ENCODE peak calls at places on chromosomes 16 and 17, in four cellular contexts. D is H9, I is IMR-90, S is H1. H is an unnamed sample.
A peak's percentile ranks its signal among the peaks of the same experiment; 100 is the strongest.

GRCh38 chr17:80730739-80731138 is 186.1 kb downstream of the RPTOR start:
- DNase-seq in I (no peak), S (no peak), D (no peak), H (no peak)

GRCh38 chr16:30186782-30187555 is 3.6 kb downstream of the CORO1A start:
- DNase-seq in I (no peak), D (peak; percentile 78), S (peak; percentile 94), H (peak; percentile 64)

GRCh38 chr17:73419896-73420295 is 108.1 kb upstream of the CDC42EP4 start:
- DNase-seq in S (no peak), I (peak; percentile 4), D (no peak), H (no peak)

GRCh38 chr17:15384142-15384803 is 42.9 kb upstream of the TEKT3 start:
- DNase-seq in D (no peak), S (no peak), I (peak; percentile 25), H (no peak)

GRCh38 chr17:78875738-78876597 is 27.0 kb downstream of the CEP295NL start:
- DNase-seq in S (no peak), I (peak; percentile 47), D (no peak), H (no peak)

GRCh38 chr17:56928586-56928985 is 14.7 kb upstream of the TRIM25 start:
- DNase-seq in I (no peak), D (no peak), S (no peak), H (no peak)

GRCh38 chr17:17269926-17270773 is 10.9 kb downstream of the COPS3 start:
- DNase-seq in I (no peak), S (peak; percentile 57), D (peak; percentile 60), H (peak; percentile 46)

GRCh38 chr17:44086364-44087311 is 16.1 kb downstream of the G6PC3 start:
- DNase-seq in S (no peak), D (peak; percentile 89), I (peak; percentile 98), H (peak; percentile 97)

GRCh38 chr17:72173475-72174116 is 52.8 kb downstream of the SOX9 start:
- DNase-seq in S (no peak), D (no peak), I (peak; percentile 31), H (no peak)

GRCh38 chr16:68752602-68753001 is 15.5 kb downstream of the CDH1 start:
- DNase-seq in I (no peak), D (no peak), S (no peak), H (peak; percentile 33)

GRCh38 chr16:11198817-11199216 is 57.2 kb downstream of the SOCS1 start:
- DNase-seq in I (no peak), S (no peak), D (no peak), H (no peak)

GRCh38 chr17:66950886-66951604 is 13.5 kb upstream of the CACNG4 start:
- DNase-seq in I (no peak), D (no peak), S (no peak), H (peak; percentile 27)

GRCh38 chr17:69122065-69122464 is 19.6 kb downstream of the ABCA6 start:
- DNase-seq in S (no peak), D (no peak), I (no peak), H (no peak)

GRCh38 chr16:86050111-86050510 is 151.1 kb downstream of the IRF8 start:
- DNase-seq in I (no peak), D (no peak), S (no peak), H (no peak)

GRCh38 chr16:79339863-79340262 is 260.7 kb downstream of the MAF start:
- DNase-seq in S (no peak), I (no peak), D (no peak), H (no peak)

GRCh38 chr16:79337906-79338305 is 262.6 kb downstream of the MAF start:
- DNase-seq in D (no peak), S (no peak), I (no peak), H (no peak)

GRCh38 chr16:79331064-79331463 is 269.5 kb downstream of the MAF start:
- DNase-seq in S (no peak), D (no peak), I (no peak), H (no peak)

GRCh38 chr16:79334127-79334526 is 266.4 kb downstream of the MAF start:
- DNase-seq in S (peak; percentile 82), I (no peak), D (peak; percentile 46), H (peak; percentile 26)

GRCh38 chr16:79336437-79337229 is 263.9 kb downstream of the MAF start:
- DNase-seq in S (no peak), D (no peak), I (no peak), H (no peak)
- H4K5ac ChIP-seq in S (no peak overlapping the region), D (no peak overlapping the region), I (no peak overlapping the region), H (no peak overlapping the region)

GRCh38 chr17:41178843-41179616 is 1.0 kb upstream of the KRTAP4-2 start:
- DNase-seq in I (peak; percentile 15), D (no peak), S (no peak), H (no peak)

GRCh38 chr17:41186872-41187271 is 2.2 kb upstream of the KRTAP4-1 start:
- DNase-seq in S (no peak), I (no peak), D (no peak), H (no peak)

GRCh38 chr17:41190328-41190727 is 641 bp downstream of the KRTAP9-1 start:
- DNase-seq in S (no peak), D (no peak), I (no peak), H (no peak)

GRCh38 chr17:41184480-41184961 is at the start of gene KRTAP4-1:
- DNase-seq in I (no peak), D (no peak), S (no peak), H (no peak)

DNA sequence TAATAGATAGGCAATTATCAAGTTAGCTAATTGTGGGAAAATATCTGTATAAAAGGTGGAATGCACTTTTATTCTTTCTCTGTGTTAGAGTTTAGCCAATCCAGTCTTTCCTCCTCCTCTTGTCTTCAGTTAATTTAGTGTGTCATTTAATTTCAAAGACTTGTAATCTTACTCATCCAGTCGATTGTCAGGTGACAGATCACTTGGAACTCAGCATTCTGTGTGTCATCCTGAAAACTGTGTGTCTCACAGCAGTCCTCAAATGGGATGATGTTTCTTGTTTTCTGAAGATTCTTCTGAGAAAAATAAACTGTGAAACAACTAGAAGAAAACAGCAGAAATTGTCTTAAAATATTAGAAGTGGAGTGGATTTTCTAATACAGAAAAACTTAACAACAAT is 290 bp upstream of the KRTAP4-1 start:
- DNase-seq in D (no peak), I (no peak), S (no peak), H (no peak)
- H4K5ac ChIP-seq in D (no peak overlapping the region), I (no peak overlapping the region), S (no peak overlapping the region), H (no peak overlapping the region)

GRCh38 chr17:48643697-48644012 is 17.5 kb upstream of the HOXB9 start:
- DNase-seq in D (no peak), I (no peak), S (no peak), H (no peak)

GRCh38 chr17:48645639-48646182 is 19.6 kb upstream of the HOXB9 start:
- DNase-seq in I (no peak), D (no peak), S (no peak), H (no peak)

GRCh38 chr17:48644159-48644558 is 18.0 kb upstream of the HOXB9 start:
- DNase-seq in D (no peak), I (no peak), S (no peak), H (no peak)

GRCh38 chr17:48646183-48647102 is 20.3 kb upstream of the HOXB9 start:
- DNase-seq in I (no peak), D (peak; percentile 74), S (peak; percentile 75), H (peak; percentile 86)

GRCh38 chr17:48644910-48645557 is 18.9 kb upstream of the HOXB9 start:
- DNase-seq in D (no peak), S (no peak), I (no peak), H (no peak)
- H4K5ac ChIP-seq in D (no peak overlapping the region), S (no peak overlapping the region), I (no peak overlapping the region), H (no peak overlapping the region)

DNA sequence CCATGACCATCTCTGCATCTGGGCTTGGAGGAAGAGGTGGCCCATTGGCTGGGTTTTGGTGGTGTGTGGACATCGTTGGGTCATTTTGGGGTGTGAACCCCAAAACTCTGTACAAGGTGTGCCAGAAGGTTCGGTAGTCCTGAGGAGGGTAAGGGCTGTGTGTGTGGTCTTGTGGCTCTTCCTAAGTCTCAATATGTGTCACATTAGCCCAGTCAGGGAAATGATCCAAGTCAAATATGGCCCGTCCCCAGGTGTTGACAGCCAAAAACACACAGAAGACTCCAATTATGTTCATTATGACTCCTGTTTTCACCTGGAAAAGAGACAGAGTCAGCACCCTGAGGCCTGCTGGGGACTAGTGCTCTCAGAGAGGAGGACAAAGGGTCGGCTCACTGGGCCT is 27.1 kb downstream of the SLC13A5 start:
- DNase-seq in I (no peak), D (no peak), S (no peak), H (no peak)
- H4K5ac ChIP-seq in I (no peak overlapping the region), D (no peak overlapping the region), S (no peak overlapping the region), H (no peak overlapping the region)

H was measured in mesendoderm.